ENCODE peak calls at places on chromosomes 16 and 17, in nine cellular contexts. R is Calu3, K is progenitor cell of endocrine pancreas, G is AG04450, E is fibroblast of mammary gland, S is left ventricle myocardium inferior, F is MM.1S, D is cardiac fibroblast, Q is AG09309. J is an unnamed sample.

GRCh38 chr17:1727258-1727789 is 2.8 kb downstream of the WDR81 start:
- DNase-seq in F (no peak), E (no peak), K (no peak), S (no peak), Q (no peak), R (no peak), G (no peak), D (no peak), J (no peak)

GRCh38 chr17:39738568-39738901 is 797 bp downstream of the GRB7 start:
- DNase-seq in F (peak), K (no peak), D (no peak), R (peak), S (no peak), G (no peak), Q (no peak), E (no peak), J (peak)

GRCh38 chr17:39393732-39394131 is 7.7 kb downstream of the FBXL20 start:
- DNase-seq in Q (no peak), G (no peak), D (peak), K (no peak), F (no peak), S (no peak), E (peak), R (no peak), J (no peak)

GRCh38 chr17:44918006-44918405 is 2.7 kb upstream of the GFAP start:
- DNase-seq in G (no peak), K (no peak), D (no peak), E (no peak), F (no peak), Q (no peak), R (no peak), S (no peak), J (no peak)

GRCh38 chr17:82446649-82447048 is 3.9 kb downstream of the CYBC1 start:
- DNase-seq in F (no peak), D (no peak), E (no peak), G (no peak), S (no peak), Q (no peak), R (no peak), K (no peak), J (no peak)

GRCh38 chr17:75891022-75891604 is 5.6 kb downstream of the TRIM65 start:
- DNase-seq in K (no peak), Q (no peak), D (no peak), R (no peak), S (no peak), F (no peak), E (no peak), G (no peak), J (no peak)

GRCh38 chr16:78284957-78285434 is 185.5 kb downstream of the WWOX start:
- DNase-seq in Q (no peak), D (no peak), G (no peak), S (no peak), E (no peak), R (no peak), F (no peak), K (no peak), J (no peak)

GRCh38 chr17:6959700-6960099 is 36.1 kb upstream of the ALOX12 start:
- DNase-seq in E (no peak), Q (no peak), S (no peak), F (no peak), K (no peak), D (no peak), R (no peak), G (no peak), J (no peak)

GRCh38 chr17:42253601-42254000 is 22.6 kb downstream of the STAT5B start:
- DNase-seq in E (peak), Q (no peak), D (no peak), S (no peak), F (no peak), K (no peak), R (no peak), G (no peak), J (no peak)

GRCh38 chr17:40466298-40466971 is 23.2 kb downstream of the IGFBP4 start:
- DNase-seq in Q (no peak), E (no peak), D (peak), S (no peak), F (no peak), K (no peak), R (no peak), G (no peak), J (no peak)

GRCh38 chr17:50356418-50356817 is 10.5 kb downstream of the XYLT2 start:
- DNase-seq in S (no peak), R (no peak), K (no peak), E (no peak), Q (no peak), D (no peak), F (no peak), G (no peak), J (no peak)

GRCh38 chr17:82019905-82020873 is 2.5 kb downstream of the CENPX start:
- DNase-seq in E (peak), D (peak), G (no peak), K (peak), R (peak), F (peak), Q (no peak), S (peak), J (peak)

GRCh38 chr17:62660629-62661118 is 33.2 kb downstream of the MRC2 start:
- DNase-seq in Q (no peak), K (no peak), E (no peak), D (no peak), F (no peak), G (no peak), S (no peak), R (no peak), J (no peak)

GRCh38 chr17:42118545-42118944 is 2.6 kb downstream of the KAT2A start:
- DNase-seq in Q (no peak), G (no peak), F (peak), D (peak), S (no peak), R (peak), K (no peak), E (peak), J (no peak)

GRCh38 chr17:5837055-5837491 is 233.1 kb upstream of the WSCD1 start:
- DNase-seq in R (peak), G (peak), D (peak), K (no peak), E (peak), Q (no peak), S (no peak), F (no peak), J (no peak)

GRCh38 chr16:2751577-2752034 is 832 bp upstream of the SRRM2 start:
- DNase-seq in S (no peak), R (no peak), K (no peak), E (peak), G (peak), D (no peak), F (no peak), Q (no peak), J (peak)

GRCh38 chr16:89257281-89257731 is 39.8 kb downstream of the ZNF778 start:
- DNase-seq in F (no peak), Q (no peak), D (no peak), S (no peak), R (no peak), E (no peak), K (no peak), G (no peak), J (no peak)
- TF ChIP-seq CTCF in F (no peak), Q (no peak), D (peak), S (no peak), R (peak), E (no peak), K (no peak), G (no peak), J (no peak)

DNA sequence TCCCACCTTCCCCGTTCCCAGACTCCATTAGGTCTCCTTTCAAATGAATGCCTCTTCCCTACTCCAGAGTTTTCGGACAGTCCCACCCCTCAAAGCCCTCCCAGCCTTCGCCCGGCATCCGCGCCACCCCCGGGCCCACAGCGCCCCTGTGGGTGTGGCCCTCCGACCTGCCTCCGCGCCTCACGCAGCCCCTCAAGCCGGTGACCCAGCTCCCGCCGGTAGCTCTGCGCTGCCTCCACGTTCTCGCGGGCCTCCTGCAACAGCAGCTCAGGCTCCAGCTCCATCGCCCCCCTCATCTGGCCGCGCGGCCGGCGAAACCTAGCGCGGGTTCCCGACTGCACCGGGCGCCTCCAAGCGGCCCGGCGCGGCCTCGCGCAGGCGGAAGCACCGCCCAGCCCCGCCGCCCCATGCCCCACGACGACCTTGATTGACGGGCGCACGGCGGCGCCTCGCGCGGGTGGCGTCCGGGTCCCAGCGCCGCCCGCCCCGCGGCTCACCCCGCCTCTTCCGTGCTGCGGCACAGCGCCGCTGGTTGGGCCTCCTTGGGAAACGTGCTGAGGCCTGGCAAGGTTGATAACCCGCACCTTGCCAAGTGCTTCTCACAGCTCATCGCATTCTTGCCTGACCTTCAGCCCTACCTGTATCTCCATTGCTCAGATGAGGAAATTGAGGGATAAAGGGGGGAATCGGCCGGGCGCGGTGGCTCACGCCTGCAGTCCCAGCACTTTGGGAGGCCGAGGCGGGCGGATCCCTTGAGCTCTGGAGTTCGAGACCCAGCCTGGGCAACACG is at the start of gene CRLF3:
- DNase-seq in Q (peak), G (peak), D (peak), R (peak), K (peak), S (peak), F (peak), E (peak), J (peak)
- TF ChIP-seq CTCF in Q (peak), G (peak), D (peak), R (peak), K (peak), S (peak), F (peak), E (peak), J (peak)

DNA sequence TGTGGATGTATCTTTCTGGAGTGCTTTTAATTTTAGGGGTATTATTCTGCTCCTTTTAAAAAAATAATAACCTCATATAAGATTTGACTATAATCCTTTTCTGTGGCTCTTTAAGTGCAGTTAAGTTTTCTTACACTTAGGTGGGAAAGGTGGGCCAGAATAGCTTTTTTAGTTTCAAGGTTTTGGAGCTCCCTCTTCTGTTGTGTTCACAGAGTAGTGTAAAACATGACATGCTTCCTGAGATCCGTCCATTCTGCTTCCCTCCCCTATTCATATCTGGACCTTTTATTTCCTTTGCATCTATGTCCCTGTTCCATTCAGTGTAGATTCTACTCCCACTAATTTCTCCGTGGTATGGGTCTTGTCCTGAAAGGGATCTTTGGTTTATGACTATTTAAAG is 12.8 kb downstream of the LRRC36 start:
- DNase-seq in S (no peak), F (no peak), E (peak), Q (no peak), D (peak), R (no peak), K (no peak), G (peak), J (no peak)
- TF ChIP-seq CTCF in S (peak), F (peak), E (peak), Q (peak), D (peak), R (no peak), K (no peak), G (peak), J (no peak)

GRCh38 chr16:57314161-57314785 is 29.8 kb upstream of the PLLP start:
- DNase-seq in R (no peak), F (no peak), E (no peak), G (no peak), Q (no peak), S (no peak), D (no peak), K (no peak), J (no peak)

GRCh38 chr16:57316390-57317017 is 32.0 kb upstream of the PLLP start:
- DNase-seq in D (peak), S (no peak), K (no peak), R (no peak), Q (peak), F (no peak), E (peak), G (peak), J (no peak)

GRCh38 chr16:57315401-57315800 is 30.9 kb upstream of the PLLP start:
- DNase-seq in Q (no peak), K (no peak), G (no peak), E (no peak), F (no peak), R (no peak), D (no peak), S (no peak), J (no peak)

GRCh38 chr16:57310801-57311200 is 26.3 kb upstream of the PLLP start:
- DNase-seq in F (no peak), R (no peak), Q (no peak), E (no peak), S (no peak), G (no peak), K (no peak), D (no peak), J (no peak)

DNA sequence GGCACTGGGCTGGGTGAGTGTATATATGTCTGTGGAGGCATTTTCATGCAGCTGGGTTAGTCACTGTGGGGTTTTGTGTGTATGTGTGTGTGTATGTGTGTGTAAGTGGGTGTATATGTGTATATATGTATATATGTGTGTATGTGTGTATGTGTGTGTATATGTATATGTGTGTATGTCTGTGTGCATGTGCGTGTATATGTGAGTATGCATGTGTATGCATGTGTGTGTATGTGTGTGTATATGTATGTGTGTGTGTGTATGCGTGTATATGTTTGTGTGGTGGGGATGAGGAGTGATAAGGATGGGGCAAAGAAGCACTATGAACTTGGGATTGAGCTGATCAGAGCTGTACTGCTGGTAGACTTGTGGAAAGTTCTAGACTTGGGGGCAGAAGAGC is 29.0 kb upstream of the PLLP start:
- DNase-seq in E (no peak), K (no peak), R (no peak), S (no peak), F (no peak), G (no peak), Q (no peak), D (no peak), J (no peak)
- TF ChIP-seq CTCF in E (no peak), K (no peak), R (no peak), S (no peak), F (no peak), G (no peak), Q (no peak), D (no peak), J (no peak)

DNA sequence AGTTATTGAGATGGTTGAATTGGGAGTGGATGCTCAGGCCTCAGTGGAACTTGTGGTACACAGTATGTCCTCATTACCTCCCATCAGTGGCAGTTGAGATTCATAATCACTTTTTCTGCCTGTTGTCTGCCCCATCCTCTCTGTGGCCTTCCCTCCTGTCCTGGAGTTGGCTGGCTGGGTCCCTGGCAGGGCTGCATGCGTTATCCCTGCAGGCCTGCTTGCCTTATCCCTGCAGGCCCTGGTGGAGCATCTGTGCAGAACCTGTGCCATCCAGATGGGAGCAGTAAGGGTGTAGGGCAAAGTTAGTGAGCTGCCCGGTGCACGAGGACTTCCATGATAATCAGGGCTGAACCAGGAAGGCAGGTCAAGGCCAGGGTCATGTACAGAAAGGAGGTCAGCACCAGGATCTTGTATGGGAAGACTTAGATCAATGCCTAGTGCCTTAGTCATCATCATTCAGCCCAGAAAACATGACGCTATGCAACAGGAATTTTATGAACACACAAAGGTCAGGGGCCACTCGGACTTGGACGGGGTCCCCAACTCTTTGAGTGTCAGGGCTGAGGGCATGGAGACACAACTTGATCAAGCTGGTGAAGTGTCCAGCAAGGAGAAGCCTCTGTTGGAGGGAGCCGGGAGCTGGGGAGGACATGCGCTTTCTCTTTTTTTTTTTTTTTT is 47.2 kb downstream of the ABCC1 start:
- DNase-seq in S (no peak), K (no peak), E (peak), D (peak), F (no peak), R (peak), G (peak), Q (peak), J (no peak)
- TF ChIP-seq CTCF in S (no peak), K (no peak), E (no peak), D (no peak), F (no peak), R (no peak), G (no peak), Q (no peak), J (no peak)

DNA sequence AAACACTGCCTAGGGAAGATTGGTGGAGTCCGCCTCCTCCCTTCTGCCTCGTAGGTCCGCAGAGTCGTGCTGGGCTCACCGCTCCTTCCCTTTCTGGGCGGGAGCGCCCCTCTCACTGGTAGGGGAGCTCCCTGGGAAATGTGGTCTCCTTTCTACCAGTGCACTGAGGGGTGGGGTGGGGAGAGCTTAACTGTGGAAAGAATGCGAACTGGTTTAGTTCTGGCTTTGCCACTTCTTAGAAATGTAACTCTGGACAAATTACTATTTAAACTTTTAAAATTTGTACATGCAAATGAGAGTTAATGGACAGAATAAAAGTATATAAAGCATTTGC is 105.7 kb downstream of the RPTOR start:
- DNase-seq in F (no peak), Q (no peak), S (no peak), G (no peak), K (no peak), E (no peak), D (no peak), R (no peak), J (no peak)
- TF ChIP-seq CTCF in F (no peak), Q (no peak), S (no peak), G (no peak), K (no peak), E (no peak), D (no peak), R (no peak), J (no peak)

GRCh38 chr16:89687092-89687940 is 827 bp downstream of the CDK10 start:
- DNase-seq in E (peak), F (peak), R (peak), K (peak), S (no peak), G (no peak), Q (no peak), D (peak), J (peak)
- TF ChIP-seq CTCF in E (no peak), F (no peak), R (no peak), K (peak), S (no peak), G (no peak), Q (no peak), D (no peak), J (no peak)

GRCh38 chr16:71972356-71972755 is 27.8 kb downstream of the PKD1L3 start:
- DNase-seq in Q (no peak), K (no peak), S (no peak), F (no peak), R (no peak), E (no peak), G (no peak), D (no peak), J (no peak)
- TF ChIP-seq CTCF in Q (no peak), K (no peak), S (no peak), F (no peak), R (no peak), E (no peak), G (no peak), D (no peak), J (no peak)

GRCh38 chr17:59858167-59858790 is 34.5 kb downstream of the TUBD1 start:
- DNase-seq in S (no peak), G (no peak), R (no peak), K (no peak), Q (peak), D (no peak), F (no peak), E (peak), J (no peak)

GRCh38 chr17:59856859-59857794 is 35.6 kb downstream of the TUBD1 start:
- DNase-seq in G (no peak), R (peak), S (no peak), Q (no peak), D (no peak), F (no peak), K (no peak), E (no peak), J (no peak)

GRCh38 chr17:59863607-59864006 is 29.1 kb downstream of the TUBD1 start:
- DNase-seq in S (no peak), R (no peak), G (no peak), D (peak), F (no peak), E (no peak), Q (no peak), K (no peak), J (no peak)

GRCh38 chr17:59859444-59860025 is 33.2 kb downstream of the TUBD1 start:
- DNase-seq in S (no peak), R (no peak), K (no peak), E (peak), G (no peak), Q (peak), D (peak), F (peak), J (no peak)
- TF ChIP-seq CTCF in S (peak), R (no peak), K (peak), E (peak), G (peak), Q (peak), D (peak), F (peak), J (peak)

GRCh38 chr16:53130193-53131049 is 75.6 kb downstream of the CHD9 start:
- DNase-seq in G (peak), S (peak), D (peak), F (peak), K (peak), E (peak), Q (peak), R (peak), J (peak)

GRCh38 chr16:53131050-53131362 is 76.2 kb downstream of the CHD9 start:
- DNase-seq in S (no peak), G (no peak), R (no peak), E (no peak), K (no peak), F (no peak), D (no peak), Q (no peak), J (no peak)

GRCh38 chr16:53129281-53130192 is 74.7 kb downstream of the CHD9 start:
- DNase-seq in E (peak), F (no peak), Q (no peak), K (peak), D (peak), R (no peak), G (peak), S (no peak), J (no peak)

GRCh38 chr16:53132406-53132805 is 77.6 kb downstream of the CHD9 start:
- DNase-seq in G (no peak), E (peak), Q (no peak), D (peak), R (no peak), S (no peak), F (no peak), K (no peak), J (no peak)

GRCh38 chr16:53131363-53132071 is 76.7 kb downstream of the CHD9 start:
- DNase-seq in F (peak), E (peak), S (peak), R (peak), K (peak), Q (no peak), G (no peak), D (peak), J (peak)
- TF ChIP-seq CTCF in F (no peak), E (no peak), S (no peak), R (no peak), K (no peak), Q (no peak), G (no peak), D (no peak), J (no peak)

J was measured in transverse colon.